ENCODE peak calls at places on chromosomes 3 and 15, in four cellular contexts. T is thyroid gland, V is aorta, Y is Peyer's patch. O is an unnamed sample.

GRCh38 chr3:24683090-24683489 is 188.4 kb upstream of the THRB start:
- DNase-seq in T (no peak), V (no peak), Y (no peak), O (no peak)

GRCh38 chr3:155629006-155629405 is 115.9 kb downstream of the PLCH1 start:
- DNase-seq in T (no peak), V (no peak), Y (no peak), O (no peak)

GRCh38 chr15:56095406-56095805 is 102.0 kb upstream of the NEDD4 start:
- DNase-seq in T (no peak), V (no peak), Y (no peak), O (no peak)

GRCh38 chr3:111326144-111326995 is 215.6 kb upstream of the CD96 start:
- DNase-seq in T (no peak), V (no peak), Y (no peak), O (no peak)

GRCh38 chr3:153338487-153338886 is 176.5 kb downstream of the RAP2B start:
- DNase-seq in T (no peak), V (no peak), Y (no peak), O (no peak)

GRCh38 chr3:32200490-32200889 is 38.0 kb upstream of the CMTM8 start:
- DNase-seq in T (peak), V (peak), Y (no peak), O (no peak)

GRCh38 chr15:48631191-48631770 is 14.2 kb downstream of the FBN1 start:
- DNase-seq in T (no peak), V (no peak), Y (no peak), O (no peak)

GRCh38 chr15:77898811-77899730 is 178.4 kb downstream of the TBC1D2B start:
- DNase-seq in T (no peak), V (no peak), Y (no peak), O (no peak)

GRCh38 chr15:60396100-60396499 is 1.7 kb downstream of the ANXA2 start:
- DNase-seq in T (no peak), V (no peak), Y (no peak), O (no peak)

GRCh38 chr15:93130111-93130510 is 41.1 kb upstream of the RGMA start:
- DNase-seq in T (no peak), V (no peak), Y (no peak), O (no peak)

GRCh38 chr15:38263996-38264395 is 11.4 kb downstream of the SPRED1 start:
- DNase-seq in T (no peak), V (no peak), Y (no peak), O (no peak)

GRCh38 chr15:26772588-26773484 is at the start of gene GABRB3:
- DNase-seq in T (peak), V (peak), Y (no peak), O (peak)

GRCh38 chr3:140196970-140197369 is 262.0 kb downstream of the CLSTN2 start:
- DNase-seq in T (no peak), V (no peak), Y (no peak), O (no peak)

DNA sequence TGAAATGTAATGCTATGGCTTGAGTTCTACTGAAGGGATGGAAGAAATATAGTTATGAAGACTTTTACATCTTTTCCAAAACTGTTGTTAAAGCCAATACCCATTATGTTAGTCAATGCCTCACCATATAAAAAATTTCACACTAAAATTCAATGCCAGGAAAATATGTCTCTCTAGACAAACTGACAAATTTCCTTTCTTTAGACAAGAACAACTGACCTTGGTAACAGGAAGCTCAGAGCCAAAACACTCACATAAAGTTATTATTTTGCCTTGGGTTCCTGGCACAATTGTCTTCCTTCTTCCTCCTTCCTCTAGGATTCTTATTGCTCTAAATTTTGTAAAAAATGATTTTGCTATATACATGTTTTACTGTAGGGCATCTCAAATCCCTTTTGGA is 26.7 kb downstream of the INTS14 start:
- DNase-seq in T (no peak), V (no peak), Y (no peak), O (no peak)
- H3K27ac ChIP-seq in T (no peak), V (no peak), Y (no peak), O (no peak)

GRCh38 chr15:57235865-57236264 is 140.4 kb upstream of the CGNL1 start:
- DNase-seq in T (no peak), V (no peak), Y (no peak), O (no peak)

GRCh38 chr15:57237676-57238075 is 138.6 kb upstream of the CGNL1 start:
- DNase-seq in T (no peak), V (no peak), Y (no peak), O (no peak)

GRCh38 chr15:57236561-57237281 is 139.6 kb upstream of the CGNL1 start:
- DNase-seq in T (no peak), V (no peak), Y (no peak), O (no peak)

GRCh38 chr15:57235186-57235585 is 141.1 kb upstream of the CGNL1 start:
- DNase-seq in T (no peak), V (no peak), Y (no peak), O (no peak)

DNA sequence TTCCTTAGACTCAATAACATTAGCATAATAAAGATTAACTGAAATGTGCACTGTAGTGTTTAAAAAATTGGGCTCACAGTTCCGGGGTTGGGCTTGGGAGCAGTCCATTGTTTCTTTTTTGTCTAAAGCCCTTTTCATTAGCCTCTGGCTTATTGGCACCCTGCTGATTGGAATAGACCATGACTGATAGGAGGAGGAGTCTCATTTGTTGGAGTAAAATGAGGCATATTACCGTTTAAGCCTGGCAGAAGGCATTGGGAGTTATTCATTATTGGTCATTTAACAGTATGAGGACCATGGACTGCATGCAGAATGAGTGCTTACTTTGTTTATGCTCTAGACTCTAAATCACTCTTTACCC is 139.0 kb upstream of the CGNL1 start:
- DNase-seq in T (no peak), V (no peak), Y (no peak), O (no peak)
- H3K27ac ChIP-seq in T (no peak), V (no peak), Y (no peak), O (no peak)

DNA sequence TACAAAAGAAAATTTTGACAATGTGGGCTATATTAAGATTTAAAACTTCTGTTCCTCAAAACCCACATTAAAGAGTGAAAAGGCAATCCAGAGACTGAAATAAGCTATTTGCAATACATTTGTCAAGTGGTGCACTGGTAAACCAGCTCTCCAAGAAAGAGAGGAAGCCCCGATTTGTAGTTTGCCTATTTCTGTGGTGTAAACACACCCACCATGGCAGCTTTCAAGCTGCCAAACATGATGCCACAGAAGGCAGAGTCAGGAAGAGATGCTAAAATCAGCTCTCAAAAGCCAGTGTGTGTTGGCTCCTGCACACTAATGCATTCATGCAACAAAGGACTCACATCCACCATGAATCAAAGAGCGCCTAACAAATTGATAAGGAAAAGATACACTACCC is 17.5 kb downstream of the RFTN1 start:
- DNase-seq in T (no peak), V (no peak), Y (peak), O (no peak)
- H3K27ac ChIP-seq in T (no peak), V (no peak), Y (no peak), O (no peak)

DNA sequence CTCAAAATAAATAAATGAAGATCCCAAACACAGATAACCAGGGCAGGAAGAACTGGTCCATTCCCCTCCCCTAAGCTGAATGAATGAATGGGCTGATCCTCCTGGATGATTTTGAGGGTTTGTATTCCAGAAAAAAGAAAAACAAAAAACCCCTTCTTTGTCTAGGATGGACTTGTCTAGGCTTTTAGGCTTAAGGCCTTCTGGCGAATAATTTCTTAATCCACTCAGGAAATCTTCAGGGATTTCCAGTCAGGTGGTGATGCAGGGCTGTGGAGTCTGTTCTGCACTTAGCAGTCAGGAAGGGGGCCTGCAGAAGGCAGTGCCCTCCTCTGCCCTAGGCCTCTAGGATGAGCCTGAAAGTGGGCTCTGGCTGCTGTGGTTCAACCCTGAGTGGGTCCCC is 52.1 kb downstream of the BDH1 start:
- DNase-seq in T (no peak), V (no peak), Y (no peak), O (no peak)
- H3K27ac ChIP-seq in T (no peak), V (no peak), Y (peak), O (no peak)

DNA sequence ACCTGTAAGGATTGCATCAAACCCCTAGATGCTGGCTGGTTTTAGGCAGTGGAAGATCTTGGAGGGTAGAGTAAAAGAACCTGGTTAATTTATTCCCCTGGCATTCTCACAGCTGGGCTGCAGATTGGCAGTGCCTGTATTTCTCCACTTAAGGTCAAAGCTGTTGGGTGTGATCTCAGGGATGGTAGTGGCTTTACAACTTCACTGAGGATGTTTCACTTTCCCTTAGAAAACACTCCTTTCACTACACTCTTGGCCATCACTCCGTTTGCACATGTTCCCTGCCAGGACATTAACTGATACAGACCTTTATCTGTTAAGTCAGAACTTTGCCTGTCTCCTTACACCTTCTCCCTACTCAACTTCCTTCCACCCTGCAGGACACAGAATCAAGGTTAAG is 779.1 kb upstream of the SEMA6D start:
- DNase-seq in T (no peak), V (no peak), Y (no peak), O (no peak)
- H3K27ac ChIP-seq in T (no peak), V (no peak), Y (no peak), O (no peak)